ENCODE peak calls at places on chromosomes 4 and X, in eight cellular contexts. S is hypothalamus; D is GM10248; T is activated CD8-positive, alpha-beta memory T cell treated with anti-CD3 and anti-CD28 coated beads, Interleukin-2, amount 50 U/mL, for 4 hours; K is AG20443; A is T-helper 2 cell; C is endodermal cell; F is mesenteric fat pad. X is an unnamed sample.

GRCh38 chr4:152278505-152279301 is 257.2 kb downstream of the FBXW7 start:
- DNase-seq in S (no peak), D (peak; percentile 65), T (no peak), K (no peak), A (no peak), C (peak; percentile 73), F (no peak), X (no peak)

GRCh38 chrX:12080265-12080664 is 58.0 kb upstream of the FRMPD4 start:
- DNase-seq in S (no peak), D (peak; percentile 10), T (no peak), K (peak; percentile 30), A (no peak), C (no peak), F (no peak), X (no peak)

GRCh38 chr4:139557506-139558110 is 1.6 kb upstream of the SETD7 start:
- DNase-seq in S (no peak), D (no peak), T (no peak), K (no peak), A (no peak), C (peak; percentile 78), F (no peak), X (no peak)

GRCh38 chr4:140152760-140153418 is 1.1 kb downstream of the MAML3 start:
- DNase-seq in S (peak; percentile 36), D (peak; percentile 20), T (peak; percentile 55), K (peak; percentile 48), A (peak; percentile 16), C (peak; percentile 81), F (peak; percentile 90), X (peak; percentile 85)

GRCh38 chrX:39759526-39760224 is 338.1 kb downstream of the BCOR start:
- DNase-seq in S (no peak), D (no peak), T (no peak), K (peak; percentile 72), A (no peak), C (peak; percentile 77), F (no peak), X (no peak)

GRCh38 chrX:111442791-111443190 is 30.8 kb upstream of the DCX start:
- DNase-seq in S (no peak), D (no peak), T (no peak), K (no peak), A (no peak), C (no peak), F (no peak), X (no peak)

GRCh38 chr4:173121044-173121685 is 47.4 kb upstream of the GALNT7 start:
- DNase-seq in S (no peak), D (peak; percentile 32), T (no peak), K (peak; percentile 30), A (no peak), C (peak; percentile 67), F (no peak), X (no peak)

GRCh38 chr4:55386840-55387239 is 8.9 kb upstream of the TMEM165 start:
- DNase-seq in S (no peak), D (no peak), T (no peak), K (no peak), A (no peak), C (no peak), F (no peak), X (no peak)

GRCh38 chr4:84529169-84529751 is 30.2 kb upstream of the NKX6-1 start:
- DNase-seq in S (no peak), D (peak; percentile 22), T (no peak), K (peak; percentile 28), A (no peak), C (no peak), F (no peak), X (no peak)

GRCh38 chr4:139282375-139283075 is 2.5 kb upstream of the MGARP start:
- DNase-seq in S (no peak), D (no peak), T (no peak), K (peak; percentile 44), A (no peak), C (no peak), F (no peak), X (no peak)

GRCh38 chr4:28481565-28481964 is 1620.9 kb downstream of the STIM2 start:
- DNase-seq in S (no peak), D (no peak), T (no peak), K (no peak), A (no peak), C (no peak), F (no peak), X (no peak)

GRCh38 chr4:6751611-6752485 is 30.7 kb upstream of the KIAA0232 start:
- DNase-seq in S (no peak), D (no peak), T (no peak), K (no peak), A (no peak), C (no peak), F (no peak), X (no peak)

GRCh38 chr4:100511906-100512305 is 5.9 kb downstream of the EMCN start:
- DNase-seq in S (no peak), D (no peak), T (no peak), K (no peak), A (no peak), C (no peak), F (no peak), X (no peak)

GRCh38 chr4:48169636-48170035 is 35.6 kb upstream of the TXK start:
- DNase-seq in S (no peak), D (no peak), T (no peak), K (no peak), A (no peak), C (no peak), F (no peak), X (no peak)

GRCh38 chr4:18105023-18106011 is 83.8 kb upstream of the LCORL start:
- DNase-seq in S (no peak), D (peak; percentile 11), T (no peak), K (no peak), A (no peak), C (no peak), F (no peak), X (no peak)

GRCh38 chr4:41693629-41694028 is 54.9 kb downstream of the PHOX2B start:
- DNase-seq in S (no peak), D (no peak), T (no peak), K (no peak), A (no peak), C (no peak), F (no peak), X (no peak)

GRCh38 chr4:2948895-2949781 is 14.1 kb downstream of the NOP14 start:
- DNase-seq in S (no peak), D (no peak), T (no peak), K (peak; percentile 59), A (no peak), C (peak; percentile 77), F (no peak), X (no peak)

GRCh38 chrX:22800360-22800759 is 199.4 kb upstream of the DDX53 start:
- DNase-seq in S (no peak), D (no peak), T (no peak), K (peak; percentile 63), A (no peak), C (no peak), F (no peak), X (no peak)

GRCh38 chrX:40792433-40792832 is 57.1 kb upstream of the MED14 start:
- DNase-seq in S (no peak), D (no peak), T (no peak), K (no peak), A (no peak), C (no peak), F (no peak), X (no peak)

GRCh38 chrX:19987856-19988255 is 3.0 kb downstream of the BCLAF3 start:
- DNase-seq in S (no peak), D (no peak), T (no peak), K (no peak), A (no peak), C (no peak), F (no peak), X (no peak)

GRCh38 chr4:48162162-48162561 is 28.1 kb upstream of the TXK start:
- DNase-seq in S (no peak), D (no peak), T (no peak), K (no peak), A (no peak), C (no peak), F (no peak), X (no peak)

GRCh38 chrX:38458071-38458470 is 103.3 kb upstream of the TSPAN7 start:
- DNase-seq in S (no peak), D (no peak), T (no peak), K (no peak), A (no peak), C (no peak), F (no peak), X (no peak)

GRCh38 chr4:183838987-183839712 is 66.0 kb upstream of the STOX2 start:
- DNase-seq in S (no peak), D (no peak), T (no peak), K (no peak), A (no peak), C (peak; percentile 65), F (no peak), X (no peak)

GRCh38 chrX:114075073-114075673 is 508.7 kb upstream of the HTR2C start:
- DNase-seq in S (no peak), D (no peak), T (no peak), K (no peak), A (no peak), C (no peak), F (no peak), X (no peak)

GRCh38 chrX:15496809-15497208 is 3.7 kb upstream of the PIR start:
- DNase-seq in S (no peak), D (no peak), T (no peak), K (no peak), A (no peak), C (no peak), F (no peak), X (no peak)

GRCh38 chr4:16225139-16225538 is 1.1 kb downstream of the TAPT1 start:
- DNase-seq in S (no peak), D (no peak), T (no peak), K (peak; percentile 30), A (no peak), C (no peak), F (no peak), X (no peak)

GRCh38 chr4:169114341-169114974 is 104.4 kb upstream of the CBR4 start:
- DNase-seq in S (no peak), D (no peak), T (no peak), K (no peak), A (no peak), C (no peak), F (no peak), X (no peak)

GRCh38 chrX:147803948-147804347 is 107.8 kb upstream of the FMR1 start:
- DNase-seq in S (no peak), D (peak; percentile 15), T (no peak), K (peak; percentile 15), A (no peak), C (no peak), F (no peak), X (no peak)